ENCODE peak calls at places on chromosomes 7 and 10, in six cellular contexts. One of them, this sample, is unnamed.

GRCh38 chr7:40306025-40306424 is 171.2 kb downstream of the SUGCT start:
- DNase-seq in dorsolateral prefrontal cortex: no peak
- DNase-seq in PC-9: no peak
- DNase-seq in PC-3: no peak
- DNase-seq in CD4-positive, alpha-beta memory T cell: no peak
- DNase-seq in lower lobe of right lung: no peak
- DNase-seq in this sample: no peak

GRCh38 chr7:30923009-30923773 is 11.5 kb downstream of the AQP1 start:
- DNase-seq in dorsolateral prefrontal cortex: peak; percentile 23
- DNase-seq in PC-9: no peak
- DNase-seq in PC-3: no peak
- DNase-seq in CD4-positive, alpha-beta memory T cell: no peak
- DNase-seq in lower lobe of right lung: peak; percentile 43
- DNase-seq in this sample: no peak

GRCh38 chr7:158266426-158266816 is 321.2 kb downstream of the PTPRN2 start:
- DNase-seq in dorsolateral prefrontal cortex: peak; percentile 30
- DNase-seq in PC-9: no peak
- DNase-seq in PC-3: no peak
- DNase-seq in CD4-positive, alpha-beta memory T cell: no peak
- DNase-seq in lower lobe of right lung: no peak
- DNase-seq in this sample: no peak

GRCh38 chr10:3477683-3478082 is 305.1 kb upstream of the PITRM1 start:
- DNase-seq in dorsolateral prefrontal cortex: no peak
- DNase-seq in PC-9: no peak
- DNase-seq in PC-3: peak; percentile 55
- DNase-seq in CD4-positive, alpha-beta memory T cell: no peak
- DNase-seq in lower lobe of right lung: no peak
- DNase-seq in this sample: no peak

GRCh38 chr10:103416436-103417147 is 20.2 kb downstream of the PDCD11 start:
- DNase-seq in dorsolateral prefrontal cortex: peak; percentile 61
- DNase-seq in PC-9: peak; percentile 32
- DNase-seq in PC-3: peak; percentile 68
- DNase-seq in CD4-positive, alpha-beta memory T cell: peak; percentile 60
- DNase-seq in lower lobe of right lung: no peak
- DNase-seq in this sample: peak; percentile 31

GRCh38 chr7:604038-604883 is 84.6 kb upstream of the PDGFA start:
- DNase-seq in dorsolateral prefrontal cortex: no peak
- DNase-seq in PC-9: peak; percentile 8
- DNase-seq in PC-3: no peak
- DNase-seq in CD4-positive, alpha-beta memory T cell: peak; percentile 90
- DNase-seq in lower lobe of right lung: peak; percentile 88
- DNase-seq in this sample: peak; percentile 90

GRCh38 chr7:102019461-102019860 is 202.0 kb downstream of the CUX1 start:
- DNase-seq in dorsolateral prefrontal cortex: no peak
- DNase-seq in PC-9: no peak
- DNase-seq in PC-3: no peak
- DNase-seq in CD4-positive, alpha-beta memory T cell: no peak
- DNase-seq in lower lobe of right lung: no peak
- DNase-seq in this sample: no peak

GRCh38 chr10:45653454-45653853 is 19.1 kb downstream of the ZFAND4 start:
- DNase-seq in dorsolateral prefrontal cortex: no peak
- DNase-seq in PC-9: no peak
- DNase-seq in PC-3: no peak
- DNase-seq in CD4-positive, alpha-beta memory T cell: no peak
- DNase-seq in lower lobe of right lung: no peak
- DNase-seq in this sample: no peak

GRCh38 chr7:24668922-24669635 is 88.2 kb downstream of the GSDME start:
- DNase-seq in dorsolateral prefrontal cortex: no peak
- DNase-seq in PC-9: no peak
- DNase-seq in PC-3: peak; percentile 43
- DNase-seq in CD4-positive, alpha-beta memory T cell: no peak
- DNase-seq in lower lobe of right lung: no peak
- DNase-seq in this sample: no peak

GRCh38 chr10:79314761-79315601 is 32.3 kb upstream of the PPIF start:
- DNase-seq in dorsolateral prefrontal cortex: no peak
- DNase-seq in PC-9: peak; percentile 62
- DNase-seq in PC-3: peak; percentile 49
- DNase-seq in CD4-positive, alpha-beta memory T cell: no peak
- DNase-seq in lower lobe of right lung: peak; percentile 41
- DNase-seq in this sample: no peak

GRCh38 chr7:55140221-55140980 is 121.6 kb downstream of the EGFR start:
- DNase-seq in dorsolateral prefrontal cortex: no peak
- DNase-seq in PC-9: no peak
- DNase-seq in PC-3: no peak
- DNase-seq in CD4-positive, alpha-beta memory T cell: no peak
- DNase-seq in lower lobe of right lung: no peak
- DNase-seq in this sample: no peak

GRCh38 chr10:131825150-131825907 is 75.5 kb upstream of the PPP2R2D start:
- DNase-seq in dorsolateral prefrontal cortex: peak; percentile 31
- DNase-seq in PC-9: no peak
- DNase-seq in PC-3: no peak
- DNase-seq in CD4-positive, alpha-beta memory T cell: no peak
- DNase-seq in lower lobe of right lung: peak; percentile 3
- DNase-seq in this sample: no peak

GRCh38 chr7:155713382-155713781 is 68.9 kb downstream of the RBM33 start:
- DNase-seq in dorsolateral prefrontal cortex: no peak
- DNase-seq in PC-9: no peak
- DNase-seq in PC-3: no peak
- DNase-seq in CD4-positive, alpha-beta memory T cell: no peak
- DNase-seq in lower lobe of right lung: peak; percentile 67
- DNase-seq in this sample: no peak

GRCh38 chr7:90892213-90892612 is 296.1 kb downstream of the CDK14 start:
- DNase-seq in dorsolateral prefrontal cortex: no peak
- DNase-seq in PC-9: no peak
- DNase-seq in PC-3: no peak
- DNase-seq in CD4-positive, alpha-beta memory T cell: no peak
- DNase-seq in lower lobe of right lung: no peak
- DNase-seq in this sample: no peak

GRCh38 chr10:110544958-110545537 is 22.4 kb upstream of the SMC3 start:
- DNase-seq in dorsolateral prefrontal cortex: no peak
- DNase-seq in PC-9: no peak
- DNase-seq in PC-3: no peak
- DNase-seq in CD4-positive, alpha-beta memory T cell: no peak
- DNase-seq in lower lobe of right lung: no peak
- DNase-seq in this sample: no peak

GRCh38 chr7:136912339-136912738 is 43.9 kb downstream of the CHRM2 start:
- DNase-seq in dorsolateral prefrontal cortex: no peak
- DNase-seq in PC-9: no peak
- DNase-seq in PC-3: no peak
- DNase-seq in CD4-positive, alpha-beta memory T cell: no peak
- DNase-seq in lower lobe of right lung: no peak
- DNase-seq in this sample: no peak

GRCh38 chr10:61175331-61175730 is 231.3 kb upstream of the RHOBTB1 start:
- DNase-seq in dorsolateral prefrontal cortex: no peak
- DNase-seq in PC-9: no peak
- DNase-seq in PC-3: no peak
- DNase-seq in CD4-positive, alpha-beta memory T cell: no peak
- DNase-seq in lower lobe of right lung: no peak
- DNase-seq in this sample: no peak

GRCh38 chr7:44112231-44112996 is 8.3 kb downstream of the AEBP1 start:
- DNase-seq in dorsolateral prefrontal cortex: no peak
- DNase-seq in PC-9: no peak
- DNase-seq in PC-3: no peak
- DNase-seq in CD4-positive, alpha-beta memory T cell: no peak
- DNase-seq in lower lobe of right lung: no peak
- DNase-seq in this sample: no peak

GRCh38 chr10:98814459-98814858 is 367.7 kb upstream of the HPS1 start:
- DNase-seq in dorsolateral prefrontal cortex: no peak
- DNase-seq in PC-9: no peak
- DNase-seq in PC-3: no peak
- DNase-seq in CD4-positive, alpha-beta memory T cell: no peak
- DNase-seq in lower lobe of right lung: no peak
- DNase-seq in this sample: no peak

GRCh38 chr7:105130048-105130447 is 116.0 kb downstream of the KMT2E start:
- DNase-seq in dorsolateral prefrontal cortex: no peak
- DNase-seq in PC-9: no peak
- DNase-seq in PC-3: no peak
- DNase-seq in CD4-positive, alpha-beta memory T cell: no peak
- DNase-seq in lower lobe of right lung: no peak
- DNase-seq in this sample: no peak

GRCh38 chr7:124379296-124379695 is 346.4 kb upstream of the TMEM229A start:
- DNase-seq in dorsolateral prefrontal cortex: no peak
- DNase-seq in PC-9: no peak
- DNase-seq in PC-3: no peak
- DNase-seq in CD4-positive, alpha-beta memory T cell: no peak
- DNase-seq in lower lobe of right lung: no peak
- DNase-seq in this sample: no peak

GRCh38 chr10:84135836-84136235 is 3.5 kb upstream of the GHITM start:
- DNase-seq in dorsolateral prefrontal cortex: no peak
- DNase-seq in PC-9: no peak
- DNase-seq in PC-3: peak; percentile 10
- DNase-seq in CD4-positive, alpha-beta memory T cell: no peak
- DNase-seq in lower lobe of right lung: no peak
- DNase-seq in this sample: no peak

GRCh38 chr7:139758388-139758787 is 19.4 kb downstream of the HIPK2 start:
- DNase-seq in dorsolateral prefrontal cortex: no peak
- DNase-seq in PC-9: no peak
- DNase-seq in PC-3: no peak
- DNase-seq in CD4-positive, alpha-beta memory T cell: no peak
- DNase-seq in lower lobe of right lung: no peak
- DNase-seq in this sample: no peak

GRCh38 chr10:117936136-117936535 is 110.6 kb downstream of the RAB11FIP2 start:
- DNase-seq in dorsolateral prefrontal cortex: no peak
- DNase-seq in PC-9: no peak
- DNase-seq in PC-3: no peak
- DNase-seq in CD4-positive, alpha-beta memory T cell: no peak
- DNase-seq in lower lobe of right lung: peak; percentile 65
- DNase-seq in this sample: no peak

GRCh38 chr7:16399265-16399801 is 22.0 kb downstream of the CRPPA start:
- DNase-seq in dorsolateral prefrontal cortex: no peak
- DNase-seq in PC-9: no peak
- DNase-seq in PC-3: no peak
- DNase-seq in CD4-positive, alpha-beta memory T cell: no peak
- DNase-seq in lower lobe of right lung: no peak
- DNase-seq in this sample: no peak

GRCh38 chr7:2515424-2516193 is 4.0 kb upstream of the LFNG start:
- DNase-seq in dorsolateral prefrontal cortex: no peak
- DNase-seq in PC-9: no peak
- DNase-seq in PC-3: no peak
- DNase-seq in CD4-positive, alpha-beta memory T cell: no peak
- DNase-seq in lower lobe of right lung: no peak
- DNase-seq in this sample: no peak

GRCh38 chr7:45451636-45452035 is 122.5 kb upstream of the ADCY1 start:
- DNase-seq in dorsolateral prefrontal cortex: no peak
- DNase-seq in PC-9: no peak
- DNase-seq in PC-3: peak; percentile 63
- DNase-seq in CD4-positive, alpha-beta memory T cell: no peak
- DNase-seq in lower lobe of right lung: no peak
- DNase-seq in this sample: no peak

GRCh38 chr7:135706038-135706742 is 21.8 kb downstream of the SLC13A4 start:
- DNase-seq in dorsolateral prefrontal cortex: no peak
- DNase-seq in PC-9: no peak
- DNase-seq in PC-3: no peak
- DNase-seq in CD4-positive, alpha-beta memory T cell: no peak
- DNase-seq in lower lobe of right lung: no peak
- DNase-seq in this sample: no peak

GRCh38 chr10:47207280-47207613 is 92.8 kb upstream of the GDF10 start:
- DNase-seq in dorsolateral prefrontal cortex: no peak
- DNase-seq in PC-9: no peak
- DNase-seq in PC-3: no peak
- DNase-seq in CD4-positive, alpha-beta memory T cell: no peak
- DNase-seq in lower lobe of right lung: peak; percentile 69
- DNase-seq in this sample: no peak

GRCh38 chr10:74361678-74362077 is 210.7 kb downstream of the ADK start:
- DNase-seq in dorsolateral prefrontal cortex: no peak
- DNase-seq in PC-9: no peak
- DNase-seq in PC-3: no peak
- DNase-seq in CD4-positive, alpha-beta memory T cell: no peak
- DNase-seq in lower lobe of right lung: no peak
- DNase-seq in this sample: no peak
- H3K4me3 ChIP-seq in dorsolateral prefrontal cortex: no peak overlapping the region
- H3K4me3 ChIP-seq in PC-9: no peak overlapping the region
- H3K4me3 ChIP-seq in PC-3: no peak overlapping the region
- H3K4me3 ChIP-seq in CD4-positive, alpha-beta memory T cell: no peak overlapping the region
- H3K4me3 ChIP-seq in lower lobe of right lung: no peak overlapping the region
- H3K4me3 ChIP-seq in this sample: no peak overlapping the region

DNA sequence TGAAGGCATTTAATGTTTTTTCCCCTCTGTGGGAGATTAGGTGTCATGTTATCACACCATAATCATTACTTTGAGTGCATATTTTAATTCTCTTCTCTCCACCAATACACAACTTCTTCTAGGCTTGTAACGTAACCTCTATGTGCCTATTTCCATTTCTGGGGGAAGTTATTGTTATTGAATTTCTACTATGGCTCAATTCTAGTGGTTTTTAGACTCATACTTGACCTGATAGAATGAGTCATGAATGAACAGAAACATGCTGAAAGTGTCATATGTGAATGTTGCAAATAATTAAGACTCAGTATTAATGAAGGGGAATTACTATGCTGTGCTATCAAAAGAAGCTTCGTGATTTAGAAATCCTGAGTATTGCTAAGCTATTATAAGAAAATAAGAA is 135.0 kb upstream of the ZWINT start:
- DNase-seq in dorsolateral prefrontal cortex: no peak
- DNase-seq in PC-9: no peak
- DNase-seq in PC-3: peak; percentile 27
- DNase-seq in CD4-positive, alpha-beta memory T cell: no peak
- DNase-seq in lower lobe of right lung: no peak
- DNase-seq in this sample: no peak
- H3K27ac ChIP-seq in dorsolateral prefrontal cortex: no peak overlapping the region
- H3K27ac ChIP-seq in PC-9: no peak overlapping the region
- H3K27ac ChIP-seq in PC-3: peak overlapping the region; percentile 8
- H3K27ac ChIP-seq in CD4-positive, alpha-beta memory T cell: no peak overlapping the region
- H3K27ac ChIP-seq in lower lobe of right lung: no peak overlapping the region
- H3K27ac ChIP-seq in this sample: no peak overlapping the region

DNA sequence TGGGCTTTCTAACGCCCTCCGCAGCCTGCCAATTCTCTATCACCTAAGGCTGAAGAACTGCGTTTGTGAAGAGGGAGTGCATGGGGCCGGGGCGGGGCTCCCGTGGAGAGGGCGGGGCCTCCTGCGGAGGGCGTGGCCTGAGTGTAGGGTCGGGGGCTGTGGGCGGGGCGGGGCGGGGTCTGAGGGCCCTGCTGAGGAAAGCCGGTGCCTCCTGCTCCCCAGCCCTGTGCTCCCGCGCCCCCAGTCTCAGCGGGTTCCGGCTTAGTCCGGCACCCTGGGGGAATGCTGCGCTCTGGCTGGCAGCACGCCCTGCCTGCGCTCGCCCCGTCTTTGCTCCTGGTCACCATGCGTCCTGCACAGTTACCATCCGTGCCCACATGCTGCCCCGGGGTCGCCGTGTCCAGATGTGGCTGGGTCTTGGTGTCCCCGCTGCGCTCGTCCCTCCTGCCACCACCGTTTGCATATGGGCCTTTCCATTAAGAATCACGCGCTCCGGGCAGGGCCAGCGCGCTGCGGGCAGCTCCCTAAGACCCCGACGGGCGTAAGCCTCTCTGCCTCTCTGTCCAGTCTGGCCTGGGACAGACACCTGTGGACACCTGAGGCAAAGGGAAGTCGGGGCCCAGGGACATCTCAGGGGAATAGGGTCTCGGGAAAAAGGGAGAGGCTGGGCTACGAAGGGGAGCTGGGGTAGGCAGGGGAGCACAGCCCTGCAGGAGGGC is 144.0 kb upstream of the RET start:
- DNase-seq in dorsolateral prefrontal cortex: no peak
- DNase-seq in PC-9: no peak
- DNase-seq in PC-3: no peak
- DNase-seq in CD4-positive, alpha-beta memory T cell: peak; percentile 25
- DNase-seq in lower lobe of right lung: peak; percentile 49
- DNase-seq in this sample: no peak
- H3K4me3 ChIP-seq in dorsolateral prefrontal cortex: no peak overlapping the region
- H3K4me3 ChIP-seq in PC-9: no peak overlapping the region
- H3K4me3 ChIP-seq in PC-3: no peak overlapping the region
- H3K4me3 ChIP-seq in CD4-positive, alpha-beta memory T cell: no peak overlapping the region
- H3K4me3 ChIP-seq in lower lobe of right lung: peak overlapping the region; percentile 27
- H3K4me3 ChIP-seq in this sample: peak overlapping the region; percentile 48

GRCh38 chr10:124665980-124666379 is 78.2 kb downstream of the FAM53B start:
- DNase-seq in dorsolateral prefrontal cortex: no peak
- DNase-seq in PC-9: no peak
- DNase-seq in PC-3: no peak
- DNase-seq in CD4-positive, alpha-beta memory T cell: no peak
- DNase-seq in lower lobe of right lung: no peak
- DNase-seq in this sample: no peak
- H3K27ac ChIP-seq in dorsolateral prefrontal cortex: peak overlapping the region; percentile 99
- H3K27ac ChIP-seq in PC-9: no peak overlapping the region
- H3K27ac ChIP-seq in PC-3: no peak overlapping the region
- H3K27ac ChIP-seq in CD4-positive, alpha-beta memory T cell: no peak overlapping the region
- H3K27ac ChIP-seq in lower lobe of right lung: no peak overlapping the region
- H3K27ac ChIP-seq in this sample: no peak overlapping the region